ENCODE peak calls at places on chromosome 18, in ten cellular contexts. F, H, Z, J, G, E, P, X, M and N are unnamed samples.

GRCh38 chr18:58484989-58485962 is 143.6 kb downstream of the ALPK2 start:
- DNase-seq in F (no peak), H (no peak), Z (peak; percentile 21), J (no peak), G (no peak), E (no peak), P (no peak), X (no peak), M (no peak), N (peak; percentile 46)

GRCh38 chr18:74019864-74020263 is 127.8 kb downstream of the FBXO15 start:
- DNase-seq in F (no peak), H (no peak), Z (no peak), J (no peak), G (no peak), E (no peak), P (no peak), X (no peak), M (no peak), N (no peak)

GRCh38 chr18:25814841-25815458 is 275.5 kb downstream of the SS18 start:
- DNase-seq in F (no peak), H (no peak), Z (no peak), J (no peak), G (no peak), E (no peak), P (no peak), X (no peak), M (no peak), N (no peak)

GRCh38 chr18:24200494-24200893 is 61.6 kb downstream of the CABYR start:
- DNase-seq in F (no peak), H (no peak), Z (no peak), J (no peak), G (no peak), E (no peak), P (no peak), X (no peak), M (no peak), N (no peak)

GRCh38 chr18:54737986-54738385 is 90.3 kb upstream of the RAB27B start:
- DNase-seq in F (peak; percentile 90), H (peak; percentile 54), Z (no peak), J (no peak), G (no peak), E (peak; percentile 75), P (no peak), X (no peak), M (no peak), N (no peak)

GRCh38 chr18:51028201-51028805 is 1.7 kb upstream of the SMAD4 start:
- DNase-seq in F (peak; percentile 16), H (peak; percentile 23), Z (no peak), J (no peak), G (peak; percentile 13), E (peak; percentile 46), P (no peak), X (no peak), M (no peak), N (peak; percentile 49)

GRCh38 chr18:61471832-61472406 is 138.7 kb downstream of the CDH20 start:
- DNase-seq in F (no peak), H (no peak), Z (no peak), J (no peak), G (no peak), E (no peak), P (no peak), X (no peak), M (no peak), N (no peak)

GRCh38 chr18:56245856-56246575 is 392.4 kb downstream of the TXNL1 start:
- DNase-seq in F (peak; percentile 70), H (peak; percentile 78), Z (no peak), J (no peak), G (no peak), E (peak; percentile 68), P (no peak), X (no peak), M (no peak), N (no peak)

GRCh38 chr18:58580078-58580477 is 48.8 kb downstream of the ALPK2 start:
- DNase-seq in F (no peak), H (peak; percentile 67), Z (no peak), J (no peak), G (no peak), E (peak; percentile 72), P (no peak), X (no peak), M (no peak), N (no peak)

DNA sequence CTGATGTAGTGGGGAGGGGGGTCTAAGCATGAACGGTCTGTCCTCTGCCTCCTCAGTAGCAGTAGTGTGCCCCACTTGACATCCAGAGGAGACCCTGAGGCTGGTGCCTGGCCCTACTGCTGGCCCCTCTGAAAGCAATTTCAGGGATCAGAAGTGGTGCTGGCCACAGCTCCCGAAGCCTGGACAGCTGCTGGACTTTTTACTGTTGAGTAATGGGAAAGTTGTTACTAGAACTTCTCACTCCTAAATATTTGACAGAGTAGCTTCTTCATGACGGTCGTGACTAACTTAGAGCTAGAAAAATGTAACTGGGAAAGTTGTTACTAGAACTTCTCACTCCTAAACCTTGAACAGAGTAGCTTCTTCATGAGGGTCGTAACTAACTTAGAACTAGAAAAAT is 23.3 kb downstream of the CTDP1 start:
- DNase-seq in F (no peak), H (no peak), Z (no peak), J (no peak), G (no peak), E (no peak), P (no peak), X (no peak), M (no peak), N (no peak)
- H3K36me3 ChIP-seq in F (peaks cover 35% of the 10 kb centered on the region), H (peaks cover 67% of the 10 kb centered on the region), Z (peaks cover 6% of the 10 kb centered on the region), J (peaks cover 80% of the 10 kb centered on the region), G (peaks cover 40% of the 10 kb centered on the region), E (no peaks in the 10 kb centered on the region), P (peaks cover 86% of the 10 kb centered on the region), X (peaks cover 78% of the 10 kb centered on the region), M (peaks cover 94% of the 10 kb centered on the region), N (no peaks in the 10 kb centered on the region)

DNA sequence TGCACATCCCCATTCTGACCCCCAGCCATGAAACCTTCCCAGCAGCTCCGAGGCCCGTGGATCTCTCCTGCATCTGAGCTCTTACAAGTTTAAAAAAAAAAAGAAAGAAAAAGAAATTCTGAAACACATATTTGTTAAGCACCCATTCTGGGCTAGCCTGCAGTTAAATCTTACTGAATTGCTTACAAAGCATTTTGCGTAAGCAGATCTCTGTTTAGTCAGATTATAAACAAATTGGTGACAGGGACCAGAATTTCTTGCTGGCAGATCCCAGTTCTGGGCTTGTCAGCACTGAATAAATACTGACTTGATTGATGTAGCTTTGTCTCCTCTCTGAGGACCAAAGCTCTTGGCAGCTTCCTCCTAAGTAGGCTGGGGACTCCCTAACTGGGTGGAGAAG is 160.8 kb downstream of the MIB1 start:
- DNase-seq in F (no peak), H (no peak), Z (no peak), J (no peak), G (no peak), E (no peak), P (no peak), X (no peak), M (no peak), N (no peak)
- H3K36me3 ChIP-seq in F (no peaks in the 10 kb centered on the region), H (no peaks in the 10 kb centered on the region), Z (no peaks in the 10 kb centered on the region), J (no peaks in the 10 kb centered on the region), G (no peaks in the 10 kb centered on the region), E (no peaks in the 10 kb centered on the region), P (no peaks in the 10 kb centered on the region), X (no peaks in the 10 kb centered on the region), M (no peaks in the 10 kb centered on the region), N (no peaks in the 10 kb centered on the region)

GRCh38 chr18:211582-211981 is 53.2 kb downstream of the USP14 start:
- DNase-seq in F (no peak), H (no peak), Z (no peak), J (no peak), G (no peak), E (no peak), P (no peak), X (no peak), M (no peak), N (no peak)

GRCh38 chr18:213505-213904 is 54.3 kb downstream of the THOC1 start:
- DNase-seq in F (no peak), H (no peak), Z (no peak), J (no peak), G (no peak), E (no peak), P (no peak), X (no peak), M (no peak), N (no peak)

GRCh38 chr18:210780-211179 is 52.4 kb downstream of the USP14 start:
- DNase-seq in F (no peak), H (no peak), Z (no peak), J (no peak), G (no peak), E (no peak), P (no peak), X (no peak), M (no peak), N (no peak)

GRCh38 chr18:212780-213179 is 54.4 kb downstream of the USP14 start:
- DNase-seq in F (no peak), H (peak; percentile 7), Z (no peak), J (no peak), G (no peak), E (peak; percentile 19), P (no peak), X (no peak), M (no peak), N (no peak)

DNA sequence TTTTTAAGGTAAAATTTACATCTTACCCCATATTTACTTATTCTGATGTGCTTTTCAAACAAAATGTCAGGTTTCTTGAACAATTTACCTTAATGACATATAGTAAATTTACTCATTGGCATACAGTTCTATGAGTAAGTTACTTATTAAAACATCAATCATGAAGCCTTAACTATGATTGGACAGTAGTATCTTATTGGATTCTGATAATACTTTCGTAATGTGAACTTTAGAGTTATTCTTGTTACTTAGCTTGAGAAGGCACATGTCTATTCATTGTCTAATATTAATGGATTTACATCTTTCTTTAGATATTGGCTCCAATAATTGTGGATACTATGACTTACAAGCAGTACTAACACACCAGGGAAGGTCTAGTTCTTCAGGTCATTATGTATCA is 51.7 kb downstream of the USP14 start:
- DNase-seq in F (no peak), H (no peak), Z (no peak), J (no peak), G (no peak), E (no peak), P (no peak), X (no peak), M (no peak), N (no peak)
- H3K36me3 ChIP-seq in F (peaks cover 74% of the 10 kb centered on the region), H (peaks cover 88% of the 10 kb centered on the region), Z (no peaks in the 10 kb centered on the region), J (peaks cover 72% of the 10 kb centered on the region), G (peaks cover 13% of the 10 kb centered on the region), E (peaks cover 63% of the 10 kb centered on the region), P (peaks cover 86% of the 10 kb centered on the region), X (peaks cover 63% of the 10 kb centered on the region), M (peaks cover 69% of the 10 kb centered on the region), N (peaks cover 27% of the 10 kb centered on the region)

DNA sequence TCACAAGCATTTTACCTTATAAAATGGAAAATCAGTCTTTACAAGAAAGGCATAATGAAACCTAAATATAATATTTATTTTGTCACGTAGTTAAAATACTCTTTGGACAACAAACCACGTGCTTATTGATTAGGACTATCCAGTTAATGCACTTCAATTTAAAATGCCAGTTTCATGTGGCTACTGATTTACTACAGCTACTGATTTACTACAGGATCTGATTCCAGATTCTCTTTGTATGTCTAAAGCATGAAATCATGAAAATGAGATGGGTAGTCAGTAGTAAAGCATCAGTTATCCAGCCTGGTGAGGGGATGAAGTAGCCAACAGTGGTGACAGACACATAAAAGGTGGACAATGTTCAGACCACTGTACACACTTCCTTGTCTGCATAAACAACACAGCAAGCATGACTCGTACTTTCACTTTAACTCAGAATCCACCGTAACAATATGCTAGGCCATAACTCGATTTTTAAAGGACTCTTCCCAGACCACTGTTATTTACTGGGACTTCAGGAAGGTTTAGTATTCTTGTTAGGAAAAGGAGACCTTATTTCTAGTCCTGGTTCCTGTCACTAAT is 24.9 kb downstream of the ACAA2 start:
- DNase-seq in F (peak; percentile 14), H (no peak), Z (no peak), J (no peak), G (no peak), E (peak; percentile 24), P (no peak), X (no peak), M (no peak), N (no peak)
- H3K36me3 ChIP-seq in F (no peaks in the 10 kb centered on the region), H (peaks cover 97% of the 10 kb centered on the region), Z (no peaks in the 10 kb centered on the region), J (peaks cover 84% of the 10 kb centered on the region), G (no peaks in the 10 kb centered on the region), E (peaks cover 60% of the 10 kb centered on the region), P (peaks cover 83% of the 10 kb centered on the region), X (peaks cover 14% of the 10 kb centered on the region), M (peaks cover 87% of the 10 kb centered on the region), N (peaks cover 60% of the 10 kb centered on the region)